ENCODE peak calls at places on chromosomes 2 and 18, in eight cellular contexts. X is M059J; P is upper lobe of right lung; A is activated CD8-positive, alpha-beta memory T cell treated with anti-CD3 and anti-CD28 coated beads for 24 hours; J is HEK293T; T is NCI-H774; U is breast epithelium; E is tibial artery. B is an unnamed sample.

GRCh38 chr18:79352432-79352831 is 43.3 kb upstream of the NFATC1 start:
- DNase-seq in E (no peak), J (no peak), X (no peak), P (no peak), A (peak), U (no peak), T (no peak), B (no peak)

GRCh38 chr2:237674731-237675276 is 47.4 kb downstream of the LRRFIP1 start:
- DNase-seq in U (peak), T (peak), J (no peak), X (peak), A (peak), P (peak), E (peak), B (no peak)

GRCh38 chr2:231460073-231460861 is 4.0 kb downstream of the NCL start:
- DNase-seq in X (no peak), P (no peak), E (no peak), J (no peak), A (no peak), T (no peak), U (no peak), B (no peak)

GRCh38 chr2:98282109-98282508 is 64.1 kb upstream of the CNGA3 start:
- DNase-seq in U (no peak), P (no peak), X (peak), E (no peak), T (no peak), J (no peak), A (no peak), B (no peak)

GRCh38 chr2:117674172-117674571 is 140.3 kb upstream of the DDX18 start:
- DNase-seq in E (no peak), T (no peak), J (no peak), P (no peak), X (no peak), U (no peak), A (no peak), B (no peak)

GRCh38 chr2:105114551-105114950 is 76.7 kb downstream of the MRPS9 start:
- DNase-seq in T (peak), P (no peak), X (peak), U (no peak), J (peak), A (no peak), E (no peak), B (peak)

GRCh38 chr18:57814555-57814954 is 11.4 kb upstream of the ATP8B1 start:
- DNase-seq in A (no peak), U (no peak), X (no peak), E (no peak), P (no peak), J (no peak), T (no peak), B (no peak)

GRCh38 chr2:227106845-227107759 is 56.9 kb downstream of the COL4A4 start:
- DNase-seq in U (no peak), E (no peak), T (peak), P (no peak), X (peak), A (no peak), J (peak), B (peak)

GRCh38 chr2:224360801-224361251 is 41.1 kb downstream of the FAM124B start:
- DNase-seq in A (no peak), P (no peak), E (no peak), U (no peak), X (peak), J (no peak), T (no peak), B (no peak)

GRCh38 chr2:198639580-198639979 is 818.2 kb downstream of the SATB2 start:
- DNase-seq in X (no peak), T (no peak), E (no peak), J (no peak), P (no peak), A (no peak), U (no peak), B (no peak)

B was measured in NCI-H2171.